ENCODE peak calls at places on chromosome 12, in four cellular contexts. T is effector memory CD4-positive, alpha-beta T cell; P is caudate nucleus; G is stimulated activated CD4-positive, alpha-beta T cell treated with anti-CD3 and anti-CD28 coated beads, Interleukin-1b, Interleukin-23, amount 100 ng/mL, for 24 hours. E is an unnamed sample.

GRCh38 chr12:88371416-88372183 is 208.7 kb downstream of the KITLG start:
- DNase-seq in G (no peak), T (no peak), P (no peak), E (no peak)

GRCh38 chr12:15584366-15585041 is 204.7 kb downstream of the EPS8 start:
- DNase-seq in P (no peak), T (no peak), G (no peak), E (no peak)

GRCh38 chr12:69070319-69071090 is 137.5 kb upstream of the CPM start:
- DNase-seq in G (peak; percentile 50), P (peak; percentile 31), T (peak; percentile 24), E (peak; percentile 60)

GRCh38 chr12:17982556-17982955 is 107.4 kb downstream of the RERGL start:
- DNase-seq in P (no peak), G (no peak), T (no peak), E (no peak)

GRCh38 chr12:95083938-95084337 is 10.5 kb upstream of the NR2C1 start:
- DNase-seq in P (no peak), G (no peak), T (no peak), E (no peak)

GRCh38 chr12:54463034-54463433 is 10.4 kb downstream of the GTSF1 start:
- DNase-seq in T (no peak), G (no peak), P (no peak), E (no peak)

GRCh38 chr12:22395666-22396065 is 61.2 kb upstream of the ST8SIA1 start:
- DNase-seq in P (no peak), T (no peak), G (no peak), E (no peak)

GRCh38 chr12:57005980-57006808 is at the start of gene ZBTB39:
- DNase-seq in G (peak; percentile 53), P (no peak), T (peak; percentile 55), E (no peak)

GRCh38 chr12:34547276-34547675 is 525.0 kb downstream of the ALG10 start:
- DNase-seq in P (no peak), T (no peak), G (no peak), E (no peak)

GRCh38 chr12:113322353-113322752 is 12.6 kb downstream of the SLC8B1 start:
- DNase-seq in P (no peak), T (no peak), G (no peak), E (no peak)

GRCh38 chr12:64469455-64470142 is 17.7 kb downstream of the TBK1 start:
- DNase-seq in T (no peak), G (no peak), P (no peak), E (no peak)

GRCh38 chr12:24931666-24932405 is 17.1 kb downstream of the BCAT1 start:
- DNase-seq in T (no peak), P (no peak), G (no peak), E (no peak)

GRCh38 chr12:77493311-77493710 is 337.4 kb upstream of the NAV3 start:
- DNase-seq in P (no peak), G (no peak), T (no peak), E (no peak)

GRCh38 chr12:29616664-29617409 is 119.4 kb upstream of the OVCH1 start:
- DNase-seq in G (no peak), T (no peak), P (peak; percentile 44), E (no peak)

GRCh38 chr12:47781479-47782371 is 8.7 kb downstream of the SLC48A1 start:
- DNase-seq in T (no peak), P (no peak), G (no peak), E (no peak)

GRCh38 chr12:78315018-78315417 is 484.3 kb downstream of the NAV3 start:
- DNase-seq in T (no peak), P (no peak), G (no peak), E (no peak)

GRCh38 chr12:132524405-132524804 is 34.5 kb downstream of the FBRSL1 start:
- DNase-seq in G (no peak), P (no peak), T (no peak), E (no peak)

GRCh38 chr12:67018105-67018504 is 251.1 kb upstream of the CAND1 start:
- DNase-seq in T (no peak), G (no peak), P (no peak), E (peak; percentile 7)

GRCh38 chr12:41055875-41056577 is 132.1 kb upstream of the PDZRN4 start:
- DNase-seq in T (no peak), P (no peak), G (no peak), E (no peak)

GRCh38 chr12:96981053-96981452 is 74.0 kb downstream of the NEDD1 start:
- DNase-seq in P (no peak), T (no peak), G (no peak), E (no peak)

GRCh38 chr12:56104815-56105476 is 587 bp downstream of the PA2G4 start:
- DNase-seq in T (no peak), G (no peak), P (no peak), E (no peak)

GRCh38 chr12:78778339-78778738 is 86.2 kb upstream of the SYT1 start:
- DNase-seq in T (no peak), G (no peak), P (no peak), E (no peak)

GRCh38 chr12:31749024-31749704 is 20.3 kb upstream of the AMN1 start:
- DNase-seq in G (peak; percentile 63), T (peak; percentile 25), P (no peak), E (peak; percentile 73)

GRCh38 chr12:3913278-3913677 is 40.1 kb upstream of the PARP11 start:
- DNase-seq in T (no peak), G (no peak), P (no peak), E (no peak)

GRCh38 chr12:123398918-123399617 is 15.1 kb downstream of the KMT5A start:
- DNase-seq in T (no peak), P (no peak), G (no peak), E (no peak)

GRCh38 chr12:67996347-67996746 is 7.1 kb downstream of the IFNG-AS1 start:
- DNase-seq in P (no peak), T (no peak), G (no peak), E (no peak)

GRCh38 chr12:55720071-55720564 is at the start of gene RDH5:
- DNase-seq in G (no peak), T (no peak), P (no peak), E (peak; percentile 96)

GRCh38 chr12:124568431-124569374 is 1.3 kb upstream of the NCOR2 start:
- DNase-seq in G (peak; percentile 25), T (no peak), P (no peak), E (peak; percentile 76)

GRCh38 chr12:32545413-32545970 is 133.6 kb upstream of the DNM1L start:
- DNase-seq in P (no peak), G (no peak), T (no peak), E (no peak)